ENCODE peak calls at places on chromosomes 12 and 14, in ten cellular contexts. W is HuH-7; F is Calu3; T is BE2C; H is natural killer cell; K is PC-3; N is RWPE1; I is activated naive CD4-positive, alpha-beta T cell treated with anti-CD3 and anti-CD28 coated beads for 36 hours; U is pancreas; P is AG09309. X is an unnamed sample.

GRCh38 chr14:75980856-75981255 is 939 bp downstream of the TGFB3 start:
- DNase-seq in H (no peak), T (no peak), N (no peak), W (no peak), F (no peak), I (no peak), U (peak; percentile 51), P (no peak), K (peak; percentile 36), X (no peak)

GRCh38 chr12:20264608-20265114 is 103.7 kb upstream of the PDE3A start:
- DNase-seq in H (no peak), U (no peak), N (no peak), P (no peak), T (peak; percentile 22), W (no peak), F (no peak), K (no peak), I (no peak), X (no peak)

GRCh38 chr14:105500036-105500725 is 9.1 kb downstream of the TEDC1 start:
- DNase-seq in H (no peak), W (no peak), P (no peak), N (no peak), I (no peak), U (no peak), K (no peak), T (no peak), F (no peak), X (no peak)

GRCh38 chr12:25248732-25249131 is 2.0 kb downstream of the KRAS start:
- DNase-seq in N (no peak), K (no peak), U (no peak), I (no peak), W (no peak), T (no peak), H (no peak), P (no peak), F (no peak), X (no peak)

GRCh38 chr14:92701826-92702225 is 46.6 kb downstream of the LGMN start:
- DNase-seq in T (no peak), I (no peak), P (no peak), H (no peak), F (no peak), K (no peak), N (no peak), W (no peak), U (no peak), X (no peak)

GRCh38 chr12:26642361-26642760 is 190.6 kb downstream of the ITPR2 start:
- DNase-seq in F (no peak), T (no peak), W (no peak), U (no peak), P (no peak), K (no peak), N (no peak), I (no peak), H (no peak), X (no peak)

GRCh38 chr12:89135976-89136634 is 216.2 kb downstream of the DUSP6 start:
- DNase-seq in U (no peak), K (peak; percentile 91), P (no peak), T (no peak), N (peak; percentile 67), I (peak; percentile 9), F (peak; percentile 2), H (no peak), W (no peak), X (peak; percentile 55)

GRCh38 chr12:54132979-54133378 is 55.8 kb downstream of the SMUG1 start:
- DNase-seq in H (no peak), T (no peak), F (no peak), W (no peak), K (no peak), N (no peak), U (no peak), I (no peak), P (no peak), X (no peak)

X was measured in LoVo.